ENCODE peak calls at places on chromosomes 6 and 20, in four cellular contexts. N is fibroblast of mammary gland, T is amniotic stem cell, I is keratinocyte. F is an unnamed sample.
A peak's percentile ranks its signal among the peaks of the same experiment; 100 is the strongest.

GRCh38 chr6:108581932-108582500 is 21.3 kb downstream of the FOXO3 start:
- DNase-seq in N (peak; percentile 49), T (no peak), I (no peak), F (no peak)

GRCh38 chr6:20647585-20647984 is 113.3 kb downstream of the CDKAL1 start:
- DNase-seq in N (no peak), T (no peak), I (no peak), F (no peak)

GRCh38 chr20:9966966-9967365 is 67.8 kb upstream of the ANKEF1 start:
- DNase-seq in N (peak; percentile 26), T (no peak), I (no peak), F (peak; percentile 48)

GRCh38 chr6:22296067-22296466 is 769 bp downstream of the PRL start:
- DNase-seq in N (no peak), T (no peak), I (no peak), F (no peak)

GRCh38 chr6:9455794-9456193 is 959.1 kb downstream of the TFAP2A start:
- DNase-seq in N (no peak), T (no peak), I (no peak), F (no peak)

GRCh38 chr6:109793793-109794192 is 102.7 kb downstream of the FIG4 start:
- DNase-seq in N (peak; percentile 99), T (peak; percentile 83), I (peak; percentile 78), F (peak; percentile 85)

GRCh38 chr6:96015791-96016776 is at the start of gene FUT9:
- DNase-seq in N (no peak), T (no peak), I (no peak), F (no peak)

GRCh38 chr20:2919518-2920245 is 46.4 kb downstream of the PTPRA start:
- DNase-seq in N (no peak), T (no peak), I (no peak), F (no peak)

GRCh38 chr6:10391799-10392198 is 23.1 kb downstream of the TFAP2A start:
- DNase-seq in N (no peak), T (no peak), I (no peak), F (no peak)

GRCh38 chr20:25244976-25245375 is 2.9 kb upstream of the PYGB start:
- DNase-seq in N (no peak), T (no peak), I (no peak), F (no peak)

GRCh38 chr20:36525620-36526365 is 15.5 kb upstream of the MYL9 start:
- DNase-seq in N (no peak), T (no peak), I (no peak), F (no peak)

GRCh38 chr6:189676-190075 is 102.6 kb upstream of the DUSP22 start:
- DNase-seq in N (no peak), T (no peak), I (no peak), F (no peak)

GRCh38 chr6:33040157-33040556 is 30.8 kb upstream of the HLA-DOA start:
- DNase-seq in N (no peak), T (no peak), I (no peak), F (no peak)

GRCh38 chr6:80527552-80528052 is 421.1 kb downstream of the BCKDHB start:
- DNase-seq in N (no peak), T (no peak), I (no peak), F (peak; percentile 48)

GRCh38 chr20:51760905-51761544 is 7.2 kb downstream of the ATP9A start:
- DNase-seq in N (peak; percentile 62), T (no peak), I (peak; percentile 17), F (peak; percentile 79)

GRCh38 chr6:44257753-44258324 is 511 bp upstream of the SLC35B2 start:
- DNase-seq in N (no peak), T (no peak), I (no peak), F (no peak)

GRCh38 chr6:32774428-32774827 is 11.1 kb upstream of the HLA-DQB2 start:
- DNase-seq in N (no peak), T (no peak), I (no peak), F (no peak)

GRCh38 chr6:158767714-158768113 is 51.5 kb downstream of the EZR start:
- DNase-seq in N (no peak), T (no peak), I (no peak), F (no peak)

GRCh38 chr6:96532399-96532798 is 10.8 kb downstream of the UFL1 start:
- DNase-seq in N (peak; percentile 8), T (no peak), I (no peak), F (no peak)

GRCh38 chr20:58023346-58023745 is 205.1 kb downstream of the ANKRD60 start:
- DNase-seq in N (no peak), T (no peak), I (no peak), F (no peak)

GRCh38 chr6:126955621-126956020 is 162.8 kb upstream of the RSPO3 start:
- DNase-seq in N (no peak), T (no peak), I (no peak), F (no peak)

GRCh38 chr6:134577998-134578397 is 260.1 kb upstream of the SGK1 start:
- DNase-seq in N (peak; percentile 49), T (no peak), I (no peak), F (no peak)

GRCh38 chr20:24917797-24918578 is 31.1 kb upstream of the CST7 start:
- DNase-seq in N (peak; percentile 56), T (peak; percentile 72), I (no peak), F (peak; percentile 86)

GRCh38 chr20:42191140-42191860 is 573.1 kb upstream of the CHD6 start:
- DNase-seq in N (no peak), T (no peak), I (no peak), F (no peak)

GRCh38 chr6:116012471-116012949 is 48.2 kb downstream of the FRK start:
- DNase-seq in N (no peak), T (no peak), I (no peak), F (no peak)

GRCh38 chr20:24018796-24019195 is 30.2 kb upstream of the GGTLC1 start:
- DNase-seq in N (no peak), T (no peak), I (peak; percentile 36), F (no peak)

F was measured in COLO829.